ENCODE peak calls at places on chromosomes 2 and 18, in ten cellular contexts. K is stomach, J is GM06990, Q is dorsolateral prefrontal cortex, U is WERI-Rb-1, Y is HFFc6, O is neural progenitor cell, L is foreskin fibroblast, X is GM23338, B is mammary epithelial cell. V is an unnamed sample.

GRCh38 chr2:227161947-227162346 is 2.1 kb downstream of the COL4A4 start:
- DNase-seq in U (no peak), X (no peak), L (no peak), Q (no peak), J (no peak), O (no peak), K (no peak), B (no peak), Y (no peak), V (no peak)

GRCh38 chr18:41940506-41941215 is 14.4 kb upstream of the PIK3C3 start:
- DNase-seq in U (no peak), O (peak), B (peak), Q (no peak), Y (peak), X (peak), K (no peak), J (no peak), L (peak), V (no peak)

GRCh38 chr18:12858961-12859360 is 25.1 kb downstream of the PTPN2 start:
- DNase-seq in O (no peak), B (no peak), Y (no peak), K (no peak), J (no peak), U (no peak), Q (no peak), X (no peak), L (no peak), V (no peak)

GRCh38 chr2:240553956-240554480 is 3.8 kb downstream of the ANKMY1 start:
- DNase-seq in L (no peak), O (peak), X (no peak), J (no peak), U (no peak), Q (no peak), B (no peak), Y (no peak), K (no peak), V (no peak)

GRCh38 chr2:196399736-196400691 is 228.6 kb upstream of the STK17B start:
- DNase-seq in B (peak), O (no peak), J (no peak), Y (peak), Q (peak), K (no peak), U (no peak), L (peak), X (no peak), V (no peak)

GRCh38 chr2:234996467-234997270 is 44.9 kb downstream of the SH3BP4 start:
- DNase-seq in X (peak), O (peak), B (no peak), K (no peak), L (no peak), J (no peak), U (no peak), Y (peak), Q (no peak), V (no peak)

GRCh38 chr18:48803951-48804855 is 146.6 kb downstream of the SMAD7 start:
- DNase-seq in K (peak), O (no peak), X (no peak), Q (no peak), B (no peak), U (peak), L (no peak), J (no peak), Y (no peak), V (no peak)

GRCh38 chr2:188596054-188596453 is 304.4 kb downstream of the GULP1 start:
- DNase-seq in Y (no peak), X (no peak), K (no peak), L (no peak), O (no peak), Q (no peak), B (no peak), J (no peak), U (no peak), V (no peak)

GRCh38 chr2:170714156-170715061 is 728 bp upstream of the SP5 start:
- DNase-seq in O (peak), Q (no peak), L (no peak), B (no peak), U (peak), X (peak), J (no peak), K (peak), Y (no peak), V (peak)

GRCh38 chr2:233053928-233054774 is 6.0 kb upstream of the INPP5D start:
- DNase-seq in L (peak), U (peak), Q (peak), K (peak), X (peak), Y (no peak), B (peak), J (peak), O (peak), V (peak)

GRCh38 chr2:24352664-24353063 is 7.7 kb downstream of the ITSN2 start:
- DNase-seq in X (no peak), B (no peak), Q (no peak), Y (no peak), O (no peak), J (no peak), U (no peak), L (no peak), K (no peak), V (no peak)

GRCh38 chr2:24353364-24353763 is 7.0 kb downstream of the ITSN2 start:
- DNase-seq in O (no peak), B (no peak), J (no peak), Y (no peak), L (no peak), X (no peak), K (no peak), U (no peak), Q (no peak), V (no peak)

GRCh38 chr2:24351627-24351938 is 8.8 kb downstream of the ITSN2 start:
- DNase-seq in O (no peak), U (no peak), K (no peak), Y (no peak), X (no peak), L (no peak), J (no peak), Q (no peak), B (no peak), V (no peak)

GRCh38 chr2:24350826-24351626 is 9.3 kb downstream of the ITSN2 start:
- DNase-seq in J (no peak), L (no peak), Y (no peak), Q (no peak), X (no peak), B (no peak), O (no peak), U (no peak), K (no peak), V (no peak)

GRCh38 chr2:24351981-24352380 is 8.4 kb downstream of the ITSN2 start:
- DNase-seq in J (no peak), X (no peak), B (no peak), Y (no peak), O (no peak), Q (no peak), U (no peak), L (no peak), K (no peak), V (no peak)
- TF ChIP-seq CTCF in J (no peak), X (peak), B (peak), Y (peak), O (peak), Q (no peak), U (no peak), L (no peak), K (no peak), V (no peak)

GRCh38 chr2:9329497-9329896 is 93.8 kb downstream of the ITGB1BP1 start:
- DNase-seq in Y (no peak), U (no peak), Q (no peak), X (no peak), B (no peak), L (no peak), O (no peak), J (no peak), K (no peak), V (no peak)
- TF ChIP-seq CTCF in Y (no peak), U (no peak), Q (no peak), X (no peak), B (no peak), L (no peak), O (no peak), J (no peak), K (no peak), V (no peak)

DNA sequence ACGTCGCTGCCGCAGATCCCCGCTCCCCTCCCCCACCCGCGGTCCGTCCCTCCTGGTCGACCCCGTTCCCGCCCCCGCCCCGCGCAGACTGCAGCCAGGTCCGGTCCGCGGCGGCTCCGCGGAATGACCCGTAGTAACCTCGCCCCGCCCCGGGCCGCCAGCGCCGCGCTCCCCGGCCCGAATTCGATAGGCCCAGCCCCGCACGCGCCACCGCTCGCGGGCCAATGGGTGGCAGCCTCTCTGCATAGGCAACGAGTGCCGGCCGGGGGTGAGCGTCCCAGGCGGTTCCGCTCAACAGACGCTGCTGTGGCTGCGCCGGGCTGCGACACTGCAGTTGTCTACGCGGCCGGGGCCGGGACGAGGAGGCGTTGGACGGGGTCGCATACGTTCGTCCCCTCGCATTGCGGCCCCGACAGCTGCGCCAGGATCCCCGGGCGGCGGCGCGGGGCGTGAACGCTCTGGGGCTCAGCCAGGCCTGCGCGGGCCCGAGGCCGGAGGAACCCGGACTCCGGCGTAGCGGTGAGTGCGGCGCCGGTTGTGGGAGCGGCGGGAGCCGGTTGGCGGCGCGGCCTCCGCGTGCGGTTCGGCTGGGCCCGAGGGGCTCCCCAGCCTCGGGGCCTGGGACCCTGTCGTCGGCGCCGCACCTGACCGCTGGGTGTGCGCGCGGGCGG is at the start of gene ACSL3:
- DNase-seq in Y (peak), J (peak), U (peak), K (peak), Q (peak), X (peak), B (peak), L (peak), O (peak), V (peak)
- TF ChIP-seq CTCF in Y (peak), J (no peak), U (no peak), K (no peak), Q (no peak), X (no peak), B (no peak), L (no peak), O (peak), V (no peak)

DNA sequence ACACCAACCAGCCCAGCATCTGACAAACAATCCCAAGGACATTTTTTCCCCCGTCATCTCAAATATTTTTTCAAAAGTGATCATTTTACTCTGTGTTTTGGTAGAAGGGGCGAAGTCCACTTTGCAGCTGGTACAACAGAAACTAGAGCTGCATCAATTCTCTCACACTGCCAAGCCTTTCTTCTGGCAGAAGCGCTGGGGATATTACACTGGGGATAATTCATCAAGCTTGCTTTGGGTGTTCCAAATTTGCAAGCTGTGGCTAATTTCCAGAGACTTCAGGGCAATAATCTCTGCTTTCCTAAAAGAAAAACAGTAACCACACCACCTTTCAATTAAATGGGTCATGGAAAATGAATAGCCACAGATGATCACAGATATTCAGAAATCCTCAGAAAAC is 238.3 kb downstream of the SLC8A1 start:
- DNase-seq in X (no peak), U (no peak), J (no peak), O (no peak), B (no peak), K (no peak), L (no peak), Q (no peak), Y (no peak), V (no peak)
- TF ChIP-seq CTCF in X (no peak), U (no peak), J (no peak), O (no peak), B (no peak), K (no peak), L (no peak), Q (no peak), Y (no peak), V (no peak)

GRCh38 chr2:100422320-100422719 is 4.9 kb upstream of the CHST10 start:
- DNase-seq in B (peak), L (peak), K (no peak), O (peak), U (peak), Y (peak), Q (peak), X (peak), J (no peak), V (no peak)
- TF ChIP-seq CTCF in B (peak), L (peak), K (peak), O (peak), U (peak), Y (peak), Q (peak), X (peak), J (peak), V (peak)

DNA sequence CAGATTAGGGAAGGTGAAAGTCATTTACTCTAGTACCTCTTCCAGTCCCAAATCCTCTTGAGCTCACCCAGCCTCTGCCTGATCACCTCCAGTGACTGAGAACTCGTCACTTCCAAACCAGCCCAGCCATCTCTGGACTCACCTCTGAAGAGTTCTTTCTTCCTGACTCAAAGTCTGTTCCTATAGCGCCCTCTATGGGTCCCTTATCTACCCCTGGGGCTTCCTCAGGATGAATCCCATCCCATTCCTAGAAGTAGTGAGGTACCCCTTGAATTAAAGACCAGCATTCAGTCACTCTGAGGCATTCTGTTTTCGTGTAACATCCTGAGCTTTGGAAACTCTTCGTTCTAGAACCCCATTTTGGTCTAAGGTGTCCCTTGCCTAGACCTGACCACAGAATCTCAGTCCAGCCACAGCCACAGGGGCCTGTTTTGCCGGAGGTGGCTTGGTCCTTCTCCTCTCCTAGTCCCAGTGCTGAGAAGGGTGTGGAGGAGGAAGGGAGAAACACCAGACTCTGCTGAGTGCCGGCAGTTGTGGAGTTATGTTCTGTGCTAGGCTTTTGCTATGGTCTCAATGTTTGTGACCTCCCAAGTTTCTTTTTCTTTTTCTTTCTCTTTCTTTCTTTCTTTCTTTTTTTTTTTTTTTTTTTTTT is 32.7 kb downstream of the SIX3 start:
- DNase-seq in O (peak), X (peak), Y (peak), J (no peak), B (peak), U (peak), Q (no peak), K (no peak), L (no peak), V (no peak)
- TF ChIP-seq CTCF in O (peak), X (peak), Y (peak), J (peak), B (peak), U (peak), Q (peak), K (no peak), L (peak), V (peak)

GRCh38 chr2:109399061-109399460 is 214.7 kb downstream of the SEPTIN10 start:
- DNase-seq in J (no peak), L (no peak), K (no peak), O (no peak), U (no peak), X (no peak), B (no peak), Y (no peak), Q (no peak), V (no peak)

GRCh38 chr2:109398616-109399015 is 215.2 kb downstream of the SEPTIN10 start:
- DNase-seq in J (no peak), K (no peak), Q (no peak), Y (no peak), B (no peak), L (no peak), X (no peak), O (no peak), U (no peak), V (no peak)

GRCh38 chr2:109397883-109398282 is 215.9 kb downstream of the SEPTIN10 start:
- DNase-seq in L (no peak), X (no peak), Y (no peak), K (no peak), Q (no peak), O (no peak), J (no peak), B (no peak), U (no peak), V (no peak)

GRCh38 chr2:109395487-109396337 is 218.1 kb downstream of the SEPTIN10 start:
- DNase-seq in U (no peak), L (no peak), O (no peak), B (no peak), J (no peak), Q (no peak), Y (no peak), K (no peak), X (no peak), V (no peak)

GRCh38 chr2:109396338-109397180 is 217.2 kb downstream of the SEPTIN10 start:
- DNase-seq in O (no peak), B (no peak), Q (no peak), U (peak), J (no peak), K (no peak), Y (no peak), X (peak), L (no peak), V (peak)
- TF ChIP-seq CTCF in O (peak), B (peak), Q (no peak), U (peak), J (no peak), K (no peak), Y (peak), X (peak), L (no peak), V (no peak)